ENCODE peak calls at places on chromosomes 1 and 21, in four cellular contexts. S, A, B and H are unnamed samples.
A peak's percentile ranks its signal among the peaks of the same experiment; 100 is the strongest.

GRCh38 chr1:87682565-87682964 is 353.9 kb downstream of the LMO4 start:
- DNase-seq in S (no peak), B (no peak), A (no peak), H (no peak)

GRCh38 chr1:231070758-231071443 is 30.8 kb upstream of the FAM89A start:
- DNase-seq in B (no peak), S (no peak), A (no peak), H (no peak)

GRCh38 chr1:154353460-154353904 is 28.2 kb downstream of the ATP8B2 start:
- DNase-seq in A (no peak), B (peak; percentile 33), S (peak; percentile 53), H (peak; percentile 33)

GRCh38 chr1:2595261-2595811 is 8.8 kb downstream of the PRXL2B start:
- DNase-seq in A (no peak), S (peak; percentile 0), B (no peak), H (no peak)

GRCh38 chr21:44958471-44959191 is 18.8 kb downstream of the SLX9 start:
- DNase-seq in A (peak; percentile 96), S (no peak), B (peak; percentile 90), H (no peak)

GRCh38 chr21:46126321-46127238 is 28.7 kb downstream of the COL6A2 start:
- DNase-seq in S (no peak), A (peak; percentile 80), B (no peak), H (no peak)

GRCh38 chr1:207974146-207974545 is 63.2 kb upstream of the CD34 start:
- DNase-seq in A (no peak), S (no peak), B (no peak), H (no peak)

GRCh38 chr1:19313961-19314882 is 2.1 kb downstream of the SLC66A1 start:
- DNase-seq in S (no peak), B (no peak), A (no peak), H (no peak)

GRCh38 chr1:85297855-85298629 is 21.6 kb upstream of the BCL10 start:
- DNase-seq in B (peak; percentile 98), S (peak; percentile 92), A (no peak), H (peak; percentile 99)

GRCh38 chr1:27960762-27961645 is 1.2 kb downstream of the XKR8 start:
- DNase-seq in B (no peak), A (no peak), S (no peak), H (no peak)

GRCh38 chr1:34973326-34973725 is 11.8 kb downstream of the TMEM35B start:
- DNase-seq in B (no peak), A (no peak), S (no peak), H (no peak)

GRCh38 chr1:94514095-94514727 is 27.3 kb downstream of the F3 start:
- DNase-seq in A (no peak), S (peak; percentile 24), B (peak; percentile 48), H (no peak)
- TF ChIP-seq CTCF in A (peak; percentile 82), S (peak; percentile 35), B (peak; percentile 77), H (peak; percentile 83)

GRCh38 chr1:5099018-5099417 is 444.6 kb downstream of the AJAP1 start:
- DNase-seq in A (no peak), S (no peak), B (no peak), H (no peak)

DNA sequence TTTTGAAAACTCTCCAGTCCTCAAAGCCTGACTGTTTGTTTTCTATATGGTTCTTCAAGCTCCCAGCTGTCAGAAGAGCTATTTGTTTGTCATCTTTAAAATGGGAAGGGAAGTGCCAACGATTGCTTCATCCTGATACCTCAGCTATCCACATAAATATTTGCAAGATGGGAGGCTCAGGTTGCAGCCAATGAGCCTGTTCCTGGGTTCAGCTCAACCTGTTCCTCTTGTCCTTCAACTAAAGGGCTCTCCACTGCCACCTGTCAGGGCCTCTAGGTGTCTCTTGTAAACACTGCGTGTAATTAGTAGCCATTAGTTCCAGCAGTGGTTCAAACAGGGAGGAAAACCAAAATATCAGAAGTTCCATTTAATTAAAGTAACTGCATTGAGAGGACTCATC is 445.1 kb downstream of the AJAP1 start:
- DNase-seq in S (no peak), A (no peak), B (no peak), H (no peak)
- TF ChIP-seq CTCF in S (no peak), A (no peak), B (no peak), H (no peak)

DNA sequence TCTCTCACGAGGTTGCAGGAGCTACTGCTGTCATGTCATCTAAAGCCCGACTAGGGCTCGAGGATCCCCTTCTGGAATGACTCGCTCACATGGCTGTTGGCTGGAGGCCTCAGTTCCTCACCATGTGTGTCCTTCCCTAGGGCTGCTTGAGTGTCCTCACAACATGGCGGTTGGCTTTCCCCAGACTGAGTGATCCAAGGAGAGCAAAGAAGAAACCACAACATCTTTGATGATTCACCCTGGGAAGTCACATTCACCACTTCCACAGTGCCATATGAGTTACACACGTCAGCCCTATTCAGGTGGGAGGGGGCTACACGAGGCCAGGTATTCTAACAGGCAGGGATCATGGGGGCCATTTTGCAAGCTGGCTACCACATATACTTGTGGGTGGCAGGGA is 64.9 kb downstream of the FHAD1 start:
- DNase-seq in B (no peak), S (no peak), A (no peak), H (no peak)
- TF ChIP-seq CTCF in B (no peak), S (no peak), A (no peak), H (no peak)

GRCh38 chr1:36350659-36351171 is 27.3 kb upstream of the EVA1B start:
- DNase-seq in A (peak; percentile 88), B (peak; percentile 49), S (peak; percentile 61), H (peak; percentile 63)

GRCh38 chr1:36352141-36352909 is 28.9 kb upstream of the EVA1B start:
- DNase-seq in A (no peak), B (peak; percentile 34), S (no peak), H (no peak)

GRCh38 chr1:36349839-36350238 is 26.4 kb upstream of the EVA1B start:
- DNase-seq in S (no peak), B (no peak), A (no peak), H (no peak)

GRCh38 chr1:36352910-36353878 is 29.7 kb upstream of the EVA1B start:
- DNase-seq in A (no peak), B (no peak), S (no peak), H (no peak)

DNA sequence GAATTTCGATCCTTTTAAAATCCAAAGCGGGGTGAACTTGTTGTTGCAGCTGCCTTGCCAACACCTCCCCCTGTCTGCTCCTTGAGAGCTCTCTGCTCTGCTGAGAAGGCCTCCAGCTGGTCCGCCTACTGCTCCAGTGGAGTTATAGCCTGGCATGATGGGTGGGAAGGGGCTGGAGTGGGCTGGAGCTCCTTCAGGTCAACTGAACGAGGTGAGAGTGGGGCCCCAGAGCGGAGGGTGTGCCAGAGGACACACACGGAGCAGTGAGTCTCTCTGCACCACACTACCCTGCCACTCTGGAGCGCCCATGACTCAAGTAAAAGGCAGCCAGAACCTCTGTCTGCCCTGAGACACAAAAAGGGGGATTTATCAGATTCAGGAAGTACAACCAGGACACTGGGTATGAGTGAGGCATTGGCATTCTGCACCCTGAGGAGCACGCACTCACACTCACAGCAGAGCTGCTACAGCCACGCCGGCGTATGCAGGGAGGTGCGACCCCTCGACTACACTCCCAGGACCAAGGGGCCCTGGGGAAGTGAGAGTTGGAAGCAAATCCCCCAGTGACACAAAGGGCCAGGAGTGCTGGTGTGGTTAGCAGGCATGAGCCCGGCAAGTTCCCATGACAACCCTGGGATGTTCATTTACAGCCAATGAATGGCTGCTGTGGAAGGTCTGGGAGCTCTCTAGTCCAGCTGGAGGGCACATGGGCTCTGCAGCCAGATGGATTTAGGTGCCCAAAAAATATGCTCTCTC is 28.0 kb upstream of the EVA1B start:
- DNase-seq in A (no peak), S (no peak), B (peak; percentile 55), H (peak; percentile 63)
- TF ChIP-seq CTCF in A (peak; percentile 44), S (no peak), B (peak; percentile 8), H (peak; percentile 3)